ENCODE peak calls at places on chromosomes 3 and 15, in nine cellular contexts. One of them, this sample, is unnamed.

GRCh38 chr3:127534564-127534963 is 56.0 kb downstream of the TPRA1 start:
- DNase-seq in A549: no peak
- DNase-seq in right lobe of liver: no peak
- DNase-seq in psoas muscle: no peak
- DNase-seq in gastrocnemius medialis: no peak
- DNase-seq in astrocyte of the spinal cord: no peak
- DNase-seq in Panc1: no peak
- DNase-seq in breast epithelium: no peak
- DNase-seq in aorta: no peak
- DNase-seq in this sample: no peak

GRCh38 chr3:188211476-188211875 is 57.5 kb downstream of the LPP start:
- DNase-seq in A549: no peak
- DNase-seq in breast epithelium: no peak
- DNase-seq in psoas muscle: no peak
- DNase-seq in astrocyte of the spinal cord: no peak
- DNase-seq in aorta: peak
- DNase-seq in Panc1: no peak
- DNase-seq in gastrocnemius medialis: no peak
- DNase-seq in right lobe of liver: no peak
- DNase-seq in this sample: no peak

GRCh38 chr3:76345878-76346277 is 560.5 kb upstream of the ZNF717 start:
- DNase-seq in astrocyte of the spinal cord: no peak
- DNase-seq in aorta: no peak
- DNase-seq in Panc1: no peak
- DNase-seq in psoas muscle: no peak
- DNase-seq in right lobe of liver: no peak
- DNase-seq in gastrocnemius medialis: no peak
- DNase-seq in A549: no peak
- DNase-seq in breast epithelium: no peak
- DNase-seq in this sample: no peak

GRCh38 chr3:49313902-49314676 is 25.8 kb downstream of the USP4 start:
- DNase-seq in breast epithelium: no peak
- DNase-seq in Panc1: no peak
- DNase-seq in psoas muscle: no peak
- DNase-seq in A549: no peak
- DNase-seq in gastrocnemius medialis: no peak
- DNase-seq in astrocyte of the spinal cord: peak
- DNase-seq in aorta: no peak
- DNase-seq in right lobe of liver: no peak
- DNase-seq in this sample: no peak

GRCh38 chr3:45163481-45163880 is 17.3 kb upstream of the CDCP1 start:
- DNase-seq in psoas muscle: no peak
- DNase-seq in right lobe of liver: no peak
- DNase-seq in A549: no peak
- DNase-seq in astrocyte of the spinal cord: no peak
- DNase-seq in Panc1: no peak
- DNase-seq in gastrocnemius medialis: no peak
- DNase-seq in breast epithelium: no peak
- DNase-seq in aorta: no peak
- DNase-seq in this sample: no peak

GRCh38 chr3:107928084-107928445 is 162.8 kb downstream of the CD47 start:
- DNase-seq in gastrocnemius medialis: no peak
- DNase-seq in right lobe of liver: no peak
- DNase-seq in astrocyte of the spinal cord: peak
- DNase-seq in A549: peak
- DNase-seq in Panc1: no peak
- DNase-seq in aorta: no peak
- DNase-seq in psoas muscle: no peak
- DNase-seq in breast epithelium: no peak
- DNase-seq in this sample: no peak

GRCh38 chr15:88448991-88449461 is 18.2 kb downstream of the MRPL46 start:
- DNase-seq in gastrocnemius medialis: no peak
- DNase-seq in A549: no peak
- DNase-seq in psoas muscle: no peak
- DNase-seq in aorta: no peak
- DNase-seq in astrocyte of the spinal cord: no peak
- DNase-seq in right lobe of liver: no peak
- DNase-seq in Panc1: no peak
- DNase-seq in breast epithelium: no peak
- DNase-seq in this sample: no peak

GRCh38 chr3:81886081-81886480 is 124.6 kb upstream of the GBE1 start:
- DNase-seq in right lobe of liver: no peak
- DNase-seq in breast epithelium: no peak
- DNase-seq in Panc1: no peak
- DNase-seq in astrocyte of the spinal cord: no peak
- DNase-seq in A549: no peak
- DNase-seq in aorta: no peak
- DNase-seq in gastrocnemius medialis: no peak
- DNase-seq in psoas muscle: no peak
- DNase-seq in this sample: no peak

GRCh38 chr3:153463895-153464294 is 301.9 kb downstream of the RAP2B start:
- DNase-seq in A549: no peak
- DNase-seq in gastrocnemius medialis: no peak
- DNase-seq in breast epithelium: no peak
- DNase-seq in astrocyte of the spinal cord: no peak
- DNase-seq in right lobe of liver: no peak
- DNase-seq in psoas muscle: no peak
- DNase-seq in Panc1: no peak
- DNase-seq in aorta: no peak
- DNase-seq in this sample: no peak

GRCh38 chr3:42696356-42697301 is 6.0 kb downstream of the HHATL start:
- DNase-seq in right lobe of liver: no peak
- DNase-seq in Panc1: no peak
- DNase-seq in psoas muscle: no peak
- DNase-seq in gastrocnemius medialis: no peak
- DNase-seq in astrocyte of the spinal cord: no peak
- DNase-seq in breast epithelium: no peak
- DNase-seq in A549: no peak
- DNase-seq in aorta: peak
- DNase-seq in this sample: no peak

GRCh38 chr3:97821413-97821809 is 400 bp upstream of the CRYBG3 start:
- DNase-seq in astrocyte of the spinal cord: peak
- DNase-seq in psoas muscle: peak
- DNase-seq in A549: peak
- DNase-seq in Panc1: no peak
- DNase-seq in aorta: peak
- DNase-seq in right lobe of liver: peak
- DNase-seq in breast epithelium: peak
- DNase-seq in gastrocnemius medialis: peak
- DNase-seq in this sample: peak

GRCh38 chr3:194407423-194407822 is 8.4 kb upstream of the GP5 start:
- DNase-seq in A549: no peak
- DNase-seq in Panc1: no peak
- DNase-seq in psoas muscle: no peak
- DNase-seq in gastrocnemius medialis: no peak
- DNase-seq in right lobe of liver: no peak
- DNase-seq in astrocyte of the spinal cord: peak
- DNase-seq in aorta: no peak
- DNase-seq in breast epithelium: no peak
- DNase-seq in this sample: no peak

GRCh38 chr3:157121522-157121921 is 38.4 kb downstream of the CCNL1 start:
- DNase-seq in gastrocnemius medialis: no peak
- DNase-seq in breast epithelium: no peak
- DNase-seq in right lobe of liver: no peak
- DNase-seq in aorta: no peak
- DNase-seq in A549: no peak
- DNase-seq in astrocyte of the spinal cord: no peak
- DNase-seq in psoas muscle: no peak
- DNase-seq in Panc1: no peak
- DNase-seq in this sample: no peak

GRCh38 chr15:40754883-40755815 is at the start of gene RMDN3:
- DNase-seq in Panc1: no peak
- DNase-seq in psoas muscle: peak
- DNase-seq in A549: peak
- DNase-seq in astrocyte of the spinal cord: peak
- DNase-seq in breast epithelium: peak
- DNase-seq in right lobe of liver: peak
- DNase-seq in gastrocnemius medialis: peak
- DNase-seq in aorta: peak
- DNase-seq in this sample: peak

GRCh38 chr15:83282859-83283812 is 1.3 kb downstream of the BNC1 start:
- DNase-seq in A549: no peak
- DNase-seq in psoas muscle: peak
- DNase-seq in breast epithelium: no peak
- DNase-seq in gastrocnemius medialis: no peak
- DNase-seq in Panc1: no peak
- DNase-seq in right lobe of liver: peak
- DNase-seq in astrocyte of the spinal cord: peak
- DNase-seq in aorta: no peak
- DNase-seq in this sample: peak

GRCh38 chr3:159443266-159443665 is 545.4 kb upstream of the IL12A start:
- DNase-seq in astrocyte of the spinal cord: peak
- DNase-seq in psoas muscle: no peak
- DNase-seq in gastrocnemius medialis: no peak
- DNase-seq in right lobe of liver: no peak
- DNase-seq in breast epithelium: no peak
- DNase-seq in aorta: no peak
- DNase-seq in A549: no peak
- DNase-seq in Panc1: no peak
- DNase-seq in this sample: no peak

GRCh38 chr15:84766461-84767005 is 18.1 kb downstream of the ZNF592 start:
- DNase-seq in breast epithelium: no peak
- DNase-seq in Panc1: no peak
- DNase-seq in gastrocnemius medialis: no peak
- DNase-seq in astrocyte of the spinal cord: no peak
- DNase-seq in aorta: no peak
- DNase-seq in A549: no peak
- DNase-seq in right lobe of liver: no peak
- DNase-seq in psoas muscle: no peak
- DNase-seq in this sample: no peak

GRCh38 chr3:99753268-99753975 is 64.2 kb upstream of the CMSS1 start:
- DNase-seq in right lobe of liver: no peak
- DNase-seq in aorta: no peak
- DNase-seq in astrocyte of the spinal cord: peak
- DNase-seq in Panc1: peak
- DNase-seq in psoas muscle: no peak
- DNase-seq in breast epithelium: no peak
- DNase-seq in gastrocnemius medialis: no peak
- DNase-seq in A549: peak
- DNase-seq in this sample: no peak

GRCh38 chr3:17136251-17136721 is 251.5 kb downstream of the PLCL2 start:
- DNase-seq in aorta: peak
- DNase-seq in A549: no peak
- DNase-seq in breast epithelium: peak
- DNase-seq in astrocyte of the spinal cord: peak
- DNase-seq in Panc1: no peak
- DNase-seq in gastrocnemius medialis: no peak
- DNase-seq in right lobe of liver: no peak
- DNase-seq in psoas muscle: no peak
- DNase-seq in this sample: peak
- H3K4me3 ChIP-seq in aorta: no peak
- H3K4me3 ChIP-seq in A549: no peak
- H3K4me3 ChIP-seq in breast epithelium: no peak
- H3K4me3 ChIP-seq in astrocyte of the spinal cord: no peak
- H3K4me3 ChIP-seq in Panc1: no peak
- H3K4me3 ChIP-seq in gastrocnemius medialis: no peak
- H3K4me3 ChIP-seq in right lobe of liver: no peak
- H3K4me3 ChIP-seq in psoas muscle: no peak
- H3K4me3 ChIP-seq in this sample: no peak

GRCh38 chr3:182045721-182046120 is 334.0 kb downstream of the SOX2 start:
- DNase-seq in right lobe of liver: no peak
- DNase-seq in astrocyte of the spinal cord: no peak
- DNase-seq in A549: no peak
- DNase-seq in psoas muscle: no peak
- DNase-seq in breast epithelium: no peak
- DNase-seq in aorta: no peak
- DNase-seq in Panc1: no peak
- DNase-seq in gastrocnemius medialis: no peak
- DNase-seq in this sample: no peak
- H3K4me3 ChIP-seq in right lobe of liver: no peak
- H3K4me3 ChIP-seq in astrocyte of the spinal cord: no peak
- H3K4me3 ChIP-seq in A549: no peak
- H3K4me3 ChIP-seq in psoas muscle: no peak
- H3K4me3 ChIP-seq in breast epithelium: no peak
- H3K4me3 ChIP-seq in aorta: no peak
- H3K4me3 ChIP-seq in Panc1: no peak
- H3K4me3 ChIP-seq in gastrocnemius medialis: no peak
- H3K4me3 ChIP-seq in this sample: no peak

GRCh38 chr15:65334586-65335231 is 30.2 kb downstream of the RNU5B-1 start:
- DNase-seq in Panc1: no peak
- DNase-seq in gastrocnemius medialis: no peak
- DNase-seq in astrocyte of the spinal cord: no peak
- DNase-seq in breast epithelium: no peak
- DNase-seq in A549: no peak
- DNase-seq in right lobe of liver: no peak
- DNase-seq in psoas muscle: no peak
- DNase-seq in aorta: no peak
- DNase-seq in this sample: no peak

GRCh38 chr15:65335278-65336055 is 31.0 kb downstream of the RNU5B-1 start:
- DNase-seq in gastrocnemius medialis: no peak
- DNase-seq in breast epithelium: no peak
- DNase-seq in right lobe of liver: peak
- DNase-seq in astrocyte of the spinal cord: no peak
- DNase-seq in aorta: no peak
- DNase-seq in Panc1: no peak
- DNase-seq in psoas muscle: no peak
- DNase-seq in A549: no peak
- DNase-seq in this sample: no peak

GRCh38 chr15:65333441-65333820 is 29.0 kb downstream of the RNU5B-1 start:
- DNase-seq in A549: no peak
- DNase-seq in right lobe of liver: no peak
- DNase-seq in astrocyte of the spinal cord: no peak
- DNase-seq in breast epithelium: no peak
- DNase-seq in gastrocnemius medialis: no peak
- DNase-seq in aorta: no peak
- DNase-seq in psoas muscle: no peak
- DNase-seq in Panc1: no peak
- DNase-seq in this sample: no peak

GRCh38 chr15:65332662-65333440 is 28.4 kb downstream of the RNU5B-1 start:
- DNase-seq in Panc1: no peak
- DNase-seq in A549: no peak
- DNase-seq in gastrocnemius medialis: no peak
- DNase-seq in astrocyte of the spinal cord: no peak
- DNase-seq in right lobe of liver: no peak
- DNase-seq in breast epithelium: no peak
- DNase-seq in psoas muscle: no peak
- DNase-seq in aorta: no peak
- DNase-seq in this sample: no peak

DNA sequence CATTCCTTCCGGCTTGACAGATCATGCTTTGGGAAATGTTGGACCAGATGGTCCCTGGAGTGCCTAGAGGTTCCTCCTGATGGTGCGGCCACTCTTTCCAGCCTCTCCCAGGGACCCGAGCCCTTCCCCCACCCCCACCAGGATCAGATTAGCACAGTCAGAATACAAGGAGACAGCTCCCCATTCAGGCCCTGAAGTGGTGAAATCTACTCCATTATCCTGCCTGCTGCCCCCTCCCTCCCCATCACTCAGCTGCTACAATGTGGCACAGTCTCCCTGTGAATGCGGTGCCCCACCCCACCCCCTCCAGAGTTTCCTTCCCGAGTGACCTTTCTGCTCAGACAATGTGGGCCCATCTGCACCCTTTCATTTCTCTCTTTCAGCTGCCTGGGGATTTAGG is 29.4 kb downstream of the RNU5B-1 start:
- DNase-seq in psoas muscle: no peak
- DNase-seq in aorta: no peak
- DNase-seq in breast epithelium: no peak
- DNase-seq in Panc1: no peak
- DNase-seq in gastrocnemius medialis: no peak
- DNase-seq in A549: no peak
- DNase-seq in right lobe of liver: no peak
- DNase-seq in astrocyte of the spinal cord: no peak
- DNase-seq in this sample: no peak
- H3K4me3 ChIP-seq in psoas muscle: no peak
- H3K4me3 ChIP-seq in aorta: no peak
- H3K4me3 ChIP-seq in breast epithelium: no peak
- H3K4me3 ChIP-seq in Panc1: no peak
- H3K4me3 ChIP-seq in gastrocnemius medialis: no peak
- H3K4me3 ChIP-seq in A549: no peak
- H3K4me3 ChIP-seq in right lobe of liver: no peak
- H3K4me3 ChIP-seq in astrocyte of the spinal cord: no peak
- H3K4me3 ChIP-seq in this sample: no peak

GRCh38 chr3:152300029-152300764 is 31.5 kb downstream of the MBNL1 start:
- DNase-seq in gastrocnemius medialis: no peak
- DNase-seq in psoas muscle: no peak
- DNase-seq in Panc1: no peak
- DNase-seq in A549: no peak
- DNase-seq in aorta: no peak
- DNase-seq in breast epithelium: no peak
- DNase-seq in right lobe of liver: no peak
- DNase-seq in astrocyte of the spinal cord: no peak
- DNase-seq in this sample: no peak
- H3K4me3 ChIP-seq in gastrocnemius medialis: peak
- H3K4me3 ChIP-seq in psoas muscle: peak
- H3K4me3 ChIP-seq in Panc1: no peak
- H3K4me3 ChIP-seq in A549: no peak
- H3K4me3 ChIP-seq in aorta: peak
- H3K4me3 ChIP-seq in breast epithelium: peak
- H3K4me3 ChIP-seq in right lobe of liver: peak
- H3K4me3 ChIP-seq in astrocyte of the spinal cord: no peak
- H3K4me3 ChIP-seq in this sample: no peak

This sample was measured in body of pancreas.